ENCODE peak calls at places on chromosomes 1 and 21, in five cellular contexts. One of them, this sample, is unnamed.

GRCh38 chr1:21925334-21925940 is 11.7 kb downstream of the HSPG2 start:
- DNase-seq in PC-3: no peak
- DNase-seq in sigmoid colon: no peak
- DNase-seq in OCI-LY7: no peak
- DNase-seq in upper lobe of right lung: no peak
- DNase-seq in this sample: no peak

GRCh38 chr1:178510155-178510554 is 2.8 kb upstream of the TEX35 start:
- DNase-seq in PC-3: no peak
- DNase-seq in sigmoid colon: no peak
- DNase-seq in OCI-LY7: no peak
- DNase-seq in upper lobe of right lung: no peak
- DNase-seq in this sample: no peak

GRCh38 chr1:4962836-4963235 is 308.4 kb downstream of the AJAP1 start:
- DNase-seq in PC-3: no peak
- DNase-seq in sigmoid colon: no peak
- DNase-seq in OCI-LY7: no peak
- DNase-seq in upper lobe of right lung: no peak
- DNase-seq in this sample: no peak

GRCh38 chr1:1471389-1472045 is at the start of gene ATAD3B:
- DNase-seq in PC-3: peak; percentile 98
- DNase-seq in sigmoid colon: peak; percentile 97
- DNase-seq in OCI-LY7: peak; percentile 92
- DNase-seq in upper lobe of right lung: peak; percentile 98
- DNase-seq in this sample: peak; percentile 96

GRCh38 chr1:9542425-9542824 is 3.2 kb downstream of the SLC25A33 start:
- DNase-seq in PC-3: peak; percentile 34
- DNase-seq in sigmoid colon: peak; percentile 76
- DNase-seq in OCI-LY7: no peak
- DNase-seq in upper lobe of right lung: no peak
- DNase-seq in this sample: no peak

GRCh38 chr21:14982336-14982735 is 82.5 kb downstream of the NRIP1 start:
- DNase-seq in PC-3: no peak
- DNase-seq in sigmoid colon: no peak
- DNase-seq in OCI-LY7: no peak
- DNase-seq in upper lobe of right lung: no peak
- DNase-seq in this sample: no peak

GRCh38 chr1:111739984-111740765 is 980 bp upstream of the INKA2 start:
- DNase-seq in PC-3: peak; percentile 69
- DNase-seq in sigmoid colon: peak; percentile 93
- DNase-seq in OCI-LY7: no peak
- DNase-seq in upper lobe of right lung: peak; percentile 82
- DNase-seq in this sample: peak; percentile 90

GRCh38 chr1:178438432-178438831 is 58.3 kb downstream of the CLEC20A start:
- DNase-seq in PC-3: no peak
- DNase-seq in sigmoid colon: no peak
- DNase-seq in OCI-LY7: no peak
- DNase-seq in upper lobe of right lung: no peak
- DNase-seq in this sample: no peak

GRCh38 chr21:32475162-32475812 is 62.8 kb downstream of the EVA1C start:
- DNase-seq in PC-3: peak; percentile 52
- DNase-seq in sigmoid colon: no peak
- DNase-seq in OCI-LY7: no peak
- DNase-seq in upper lobe of right lung: no peak
- DNase-seq in this sample: no peak

GRCh38 chr21:41666641-41667051 is 100.2 kb downstream of the RIPK4 start:
- DNase-seq in PC-3: no peak
- DNase-seq in sigmoid colon: peak; percentile 57
- DNase-seq in OCI-LY7: no peak
- DNase-seq in upper lobe of right lung: peak; percentile 61
- DNase-seq in this sample: peak; percentile 76

GRCh38 chr1:153417136-153417888 is 992 bp downstream of the S100A7A start:
- DNase-seq in PC-3: no peak
- DNase-seq in sigmoid colon: no peak
- DNase-seq in OCI-LY7: no peak
- DNase-seq in upper lobe of right lung: no peak
- DNase-seq in this sample: no peak

GRCh38 chr1:181044449-181044966 is 10.7 kb downstream of the MR1 start:
- DNase-seq in PC-3: peak; percentile 2
- DNase-seq in sigmoid colon: no peak
- DNase-seq in OCI-LY7: no peak
- DNase-seq in upper lobe of right lung: peak; percentile 84
- DNase-seq in this sample: peak; percentile 88

GRCh38 chr1:172473842-172474241 is 30.0 kb upstream of the PIGC start:
- DNase-seq in PC-3: no peak
- DNase-seq in sigmoid colon: no peak
- DNase-seq in OCI-LY7: no peak
- DNase-seq in upper lobe of right lung: no peak
- DNase-seq in this sample: no peak

GRCh38 chr1:156001021-156001681 is 19.6 kb downstream of the SSR2 start:
- DNase-seq in PC-3: no peak
- DNase-seq in sigmoid colon: no peak
- DNase-seq in OCI-LY7: no peak
- DNase-seq in upper lobe of right lung: no peak
- DNase-seq in this sample: no peak

GRCh38 chr1:226222686-226223085 is 778 bp upstream of the MIXL1 start:
- DNase-seq in PC-3: no peak
- DNase-seq in sigmoid colon: no peak
- DNase-seq in OCI-LY7: no peak
- DNase-seq in upper lobe of right lung: no peak
- DNase-seq in this sample: no peak

GRCh38 chr1:110707257-110707656 is 32.5 kb upstream of the KCNA3 start:
- DNase-seq in PC-3: no peak
- DNase-seq in sigmoid colon: no peak
- DNase-seq in OCI-LY7: no peak
- DNase-seq in upper lobe of right lung: no peak
- DNase-seq in this sample: no peak

GRCh38 chr1:198681831-198682756 is 43.3 kb downstream of the PTPRC start:
- DNase-seq in PC-3: peak; percentile 91
- DNase-seq in sigmoid colon: peak; percentile 69
- DNase-seq in OCI-LY7: peak; percentile 98
- DNase-seq in upper lobe of right lung: peak; percentile 67
- DNase-seq in this sample: peak; percentile 88

GRCh38 chr21:38486221-38486620 is 12.1 kb downstream of the ERG start:
- DNase-seq in PC-3: peak; percentile 76
- DNase-seq in sigmoid colon: no peak
- DNase-seq in OCI-LY7: no peak
- DNase-seq in upper lobe of right lung: no peak
- DNase-seq in this sample: peak; percentile 59

GRCh38 chr21:20882462-20883415 is 115.5 kb upstream of the NCAM2 start:
- DNase-seq in PC-3: peak; percentile 64
- DNase-seq in sigmoid colon: no peak
- DNase-seq in OCI-LY7: peak; percentile 8
- DNase-seq in upper lobe of right lung: no peak
- DNase-seq in this sample: no peak

GRCh38 chr1:29256395-29256794 is 20.1 kb downstream of the PTPRU start:
- DNase-seq in PC-3: no peak
- DNase-seq in sigmoid colon: peak; percentile 40
- DNase-seq in OCI-LY7: peak; percentile 27
- DNase-seq in upper lobe of right lung: no peak
- DNase-seq in this sample: no peak

GRCh38 chr1:230636575-230637163 is 5.6 kb upstream of the COG2 start:
- DNase-seq in PC-3: no peak
- DNase-seq in sigmoid colon: no peak
- DNase-seq in OCI-LY7: no peak
- DNase-seq in upper lobe of right lung: no peak
- DNase-seq in this sample: no peak

GRCh38 chr1:10027027-10027426 is 5.7 kb upstream of the UBE4B start:
- DNase-seq in PC-3: no peak
- DNase-seq in sigmoid colon: no peak
- DNase-seq in OCI-LY7: no peak
- DNase-seq in upper lobe of right lung: no peak
- DNase-seq in this sample: no peak

GRCh38 chr1:53390261-53390660 is 62.4 kb upstream of the LRP8 start:
- DNase-seq in PC-3: no peak
- DNase-seq in sigmoid colon: peak; percentile 71
- DNase-seq in OCI-LY7: peak; percentile 48
- DNase-seq in upper lobe of right lung: no peak
- DNase-seq in this sample: peak; percentile 64

GRCh38 chr1:200351826-200352549 is 57.8 kb downstream of the ZNF281 start:
- DNase-seq in PC-3: no peak
- DNase-seq in sigmoid colon: no peak
- DNase-seq in OCI-LY7: peak; percentile 16
- DNase-seq in upper lobe of right lung: no peak
- DNase-seq in this sample: no peak

GRCh38 chr1:229272164-229273158 is 1.6 kb downstream of the RAB4A start:
- DNase-seq in PC-3: peak; percentile 22
- DNase-seq in sigmoid colon: no peak
- DNase-seq in OCI-LY7: no peak
- DNase-seq in upper lobe of right lung: no peak
- DNase-seq in this sample: no peak

GRCh38 chr1:234737915-234738314 is 127.9 kb upstream of the IRF2BP2 start:
- DNase-seq in PC-3: no peak
- DNase-seq in sigmoid colon: no peak
- DNase-seq in OCI-LY7: no peak
- DNase-seq in upper lobe of right lung: peak; percentile 50
- DNase-seq in this sample: no peak

GRCh38 chr21:35048706-35049617 is at the start of gene RUNX1:
- DNase-seq in PC-3: peak; percentile 89
- DNase-seq in sigmoid colon: no peak
- DNase-seq in OCI-LY7: peak; percentile 90
- DNase-seq in upper lobe of right lung: peak; percentile 68
- DNase-seq in this sample: peak; percentile 72

GRCh38 chr1:114502080-114502479 is 8.9 kb downstream of the TRIM33 start:
- DNase-seq in PC-3: no peak
- DNase-seq in sigmoid colon: no peak
- DNase-seq in OCI-LY7: no peak
- DNase-seq in upper lobe of right lung: no peak
- DNase-seq in this sample: no peak

GRCh38 chr1:114490235-114490634 is 20.8 kb downstream of the TRIM33 start:
- DNase-seq in PC-3: no peak
- DNase-seq in sigmoid colon: no peak
- DNase-seq in OCI-LY7: no peak
- DNase-seq in upper lobe of right lung: no peak
- DNase-seq in this sample: no peak

GRCh38 chr1:114492978-114493377 is 18.0 kb downstream of the TRIM33 start:
- DNase-seq in PC-3: no peak
- DNase-seq in sigmoid colon: no peak
- DNase-seq in OCI-LY7: no peak
- DNase-seq in upper lobe of right lung: no peak
- DNase-seq in this sample: no peak

GRCh38 chr1:114496091-114496490 is 14.9 kb downstream of the TRIM33 start:
- DNase-seq in PC-3: no peak
- DNase-seq in sigmoid colon: no peak
- DNase-seq in OCI-LY7: no peak
- DNase-seq in upper lobe of right lung: no peak
- DNase-seq in this sample: no peak
- H3K27ac ChIP-seq in PC-3: no peak overlapping the region
- H3K27ac ChIP-seq in sigmoid colon: no peak overlapping the region
- H3K27ac ChIP-seq in OCI-LY7: no peak overlapping the region
- H3K27ac ChIP-seq in upper lobe of right lung: no peak overlapping the region
- H3K27ac ChIP-seq in this sample: no peak overlapping the region

DNA sequence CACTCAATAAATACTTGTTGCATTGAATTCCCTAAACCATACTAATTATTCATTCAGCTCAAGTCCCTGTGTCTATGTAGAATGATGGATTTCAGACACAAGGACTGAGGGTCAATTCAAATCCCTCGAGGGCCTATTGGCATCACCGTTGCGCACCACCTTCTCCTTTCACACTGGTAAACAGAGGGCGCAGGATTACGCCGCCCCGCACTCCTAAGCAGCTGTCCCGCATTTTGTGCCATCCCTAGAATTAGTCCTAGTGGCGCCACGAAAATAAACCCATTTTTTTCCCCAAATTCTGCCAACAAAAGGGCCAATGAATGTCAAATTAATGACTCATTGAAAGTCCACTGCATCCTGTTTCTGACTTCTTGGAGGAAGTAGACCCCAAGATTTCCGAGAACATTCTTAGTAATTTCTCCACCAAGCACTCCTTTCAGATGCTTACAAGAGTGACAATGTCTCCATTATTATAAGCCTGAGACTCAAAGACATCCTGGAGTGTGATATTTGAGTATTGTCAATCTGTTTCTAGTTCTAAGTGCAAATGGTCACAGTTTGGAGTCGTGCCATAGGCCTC is 53.7 kb downstream of the CD2 start:
- DNase-seq in PC-3: no peak
- DNase-seq in sigmoid colon: no peak
- DNase-seq in OCI-LY7: no peak
- DNase-seq in upper lobe of right lung: no peak
- DNase-seq in this sample: no peak
- H3K4me1 ChIP-seq in PC-3: no peaks in the 10 kb centered on the region
- H3K4me1 ChIP-seq in sigmoid colon: no peaks in the 10 kb centered on the region
- H3K4me1 ChIP-seq in OCI-LY7: no peaks in the 10 kb centered on the region
- H3K4me1 ChIP-seq in upper lobe of right lung: no peaks in the 10 kb centered on the region
- H3K4me1 ChIP-seq in this sample: no peaks in the 10 kb centered on the region

GRCh38 chr1:100927276-100927675 is 31.4 kb downstream of the SLC30A7 start:
- DNase-seq in PC-3: no peak
- DNase-seq in sigmoid colon: no peak
- DNase-seq in OCI-LY7: no peak
- DNase-seq in upper lobe of right lung: no peak
- DNase-seq in this sample: no peak

GRCh38 chr1:100930494-100930893 is 34.6 kb downstream of the SLC30A7 start:
- DNase-seq in PC-3: no peak
- DNase-seq in sigmoid colon: no peak
- DNase-seq in OCI-LY7: no peak
- DNase-seq in upper lobe of right lung: no peak
- DNase-seq in this sample: no peak

GRCh38 chr1:100926240-100926639 is 30.4 kb downstream of the SLC30A7 start:
- DNase-seq in PC-3: no peak
- DNase-seq in sigmoid colon: no peak
- DNase-seq in OCI-LY7: no peak
- DNase-seq in upper lobe of right lung: no peak
- DNase-seq in this sample: no peak

GRCh38 chr1:100924991-100925390 is 29.1 kb downstream of the SLC30A7 start:
- DNase-seq in PC-3: no peak
- DNase-seq in sigmoid colon: no peak
- DNase-seq in OCI-LY7: no peak
- DNase-seq in upper lobe of right lung: no peak
- DNase-seq in this sample: no peak

DNA sequence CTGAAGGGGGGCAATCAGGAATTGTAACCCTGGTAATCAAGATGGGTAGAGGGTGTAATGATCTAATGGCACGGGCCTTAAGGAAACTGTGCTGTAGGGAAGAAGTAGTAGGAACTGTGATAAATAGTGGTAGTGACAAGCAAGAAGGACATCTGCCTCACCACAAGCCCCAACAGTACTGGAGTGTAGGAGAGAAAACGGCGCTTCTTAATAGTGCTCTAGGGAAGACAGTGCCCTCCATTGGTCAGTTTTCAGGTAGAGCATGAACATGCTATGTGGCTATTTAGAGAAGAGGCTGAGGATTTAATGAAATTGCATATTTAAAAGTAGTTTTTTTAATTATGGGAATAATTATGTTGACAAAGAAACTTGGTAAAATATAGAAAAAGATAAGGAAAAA is 32.2 kb downstream of the SLC30A7 start:
- DNase-seq in PC-3: no peak
- DNase-seq in sigmoid colon: no peak
- DNase-seq in OCI-LY7: no peak
- DNase-seq in upper lobe of right lung: no peak
- DNase-seq in this sample: no peak
- H3K36me3 ChIP-seq in PC-3: peaks cover 20% of the 10 kb centered on the region
- H3K36me3 ChIP-seq in sigmoid colon: no peaks in the 10 kb centered on the region
- H3K36me3 ChIP-seq in OCI-LY7: peaks cover 52% of the 10 kb centered on the region
- H3K36me3 ChIP-seq in upper lobe of right lung: peaks cover 26% of the 10 kb centered on the region
- H3K36me3 ChIP-seq in this sample: no peaks in the 10 kb centered on the region

GRCh38 chr1:8450312-8450711 is 132.4 kb downstream of the SLC45A1 start:
- DNase-seq in PC-3: no peak
- DNase-seq in sigmoid colon: no peak
- DNase-seq in OCI-LY7: no peak
- DNase-seq in upper lobe of right lung: no peak
- DNase-seq in this sample: no peak
- H3K27ac ChIP-seq in PC-3: no peak overlapping the region
- H3K27ac ChIP-seq in sigmoid colon: peak overlapping the region; percentile 84
- H3K27ac ChIP-seq in OCI-LY7: no peak overlapping the region
- H3K27ac ChIP-seq in upper lobe of right lung: no peak overlapping the region
- H3K27ac ChIP-seq in this sample: peak overlapping the region; percentile 67

GRCh38 chr1:160549665-160550006 is 26.6 kb upstream of the SLAMF6 start:
- DNase-seq in PC-3: no peak
- DNase-seq in sigmoid colon: no peak
- DNase-seq in OCI-LY7: no peak
- DNase-seq in upper lobe of right lung: no peak
- DNase-seq in this sample: no peak
- H3K4me1 ChIP-seq in PC-3: no peaks in the 10 kb centered on the region
- H3K4me1 ChIP-seq in sigmoid colon: no peaks in the 10 kb centered on the region
- H3K4me1 ChIP-seq in OCI-LY7: peaks cover 78% of the 10 kb centered on the region
- H3K4me1 ChIP-seq in upper lobe of right lung: no peaks in the 10 kb centered on the region
- H3K4me1 ChIP-seq in this sample: no peaks in the 10 kb centered on the region